ENCODE peak calls at places on chromosome 13, in eight cellular contexts. J is osteocyte, H is ovary, X is activated B cell treated with CpG ODN at 0.5 μM for 24 hours, W is neural crest cell, K is RWPE1, Y is GM13976, G is mammary epithelial cell. C is an unnamed sample.

GRCh38 chr13:97743946-97744345 is 209.5 kb upstream of the IPO5 start:
- DNase-seq in J (no peak), H (no peak), X (no peak), W (no peak), K (no peak), Y (no peak), G (no peak), C (no peak)

GRCh38 chr13:95643471-95643813 is 1.1 kb downstream of the DZIP1 start:
- DNase-seq in J (no peak), H (peak; percentile 9), X (no peak), W (no peak), K (peak; percentile 16), Y (no peak), G (peak; percentile 57), C (no peak)

GRCh38 chr13:54709546-54709945 is 1680.9 kb downstream of the OLFM4 start:
- DNase-seq in J (no peak), H (no peak), X (no peak), W (no peak), K (peak; percentile 22), Y (no peak), G (no peak), C (no peak)

GRCh38 chr13:39527961-39528720 is 74.9 kb downstream of the LHFPL6 start:
- DNase-seq in J (no peak), H (no peak), X (no peak), W (no peak), K (peak; percentile 88), Y (no peak), G (peak; percentile 79), C (no peak)

GRCh38 chr13:98285317-98285716 is 108.2 kb upstream of the RNF113B start:
- DNase-seq in J (no peak), H (no peak), X (no peak), W (no peak), K (no peak), Y (no peak), G (no peak), C (no peak)

GRCh38 chr13:74751739-74752138 is 617.5 kb upstream of the KLF12 start:
- DNase-seq in J (no peak), H (no peak), X (no peak), W (no peak), K (no peak), Y (no peak), G (no peak), C (no peak)

GRCh38 chr13:20801704-20802103 is 27.9 kb upstream of the EEF1AKMT1 start:
- DNase-seq in J (no peak), H (no peak), X (no peak), W (no peak), K (no peak), Y (no peak), G (no peak), C (no peak)

GRCh38 chr13:45658586-45659235 is 43.2 kb upstream of the ERICH6B start:
- DNase-seq in J (no peak), H (no peak), X (no peak), W (no peak), K (peak; percentile 76), Y (no peak), G (peak; percentile 78), C (no peak)

GRCh38 chr13:98405107-98405571 is 171.8 kb downstream of the STK24 start:
- DNase-seq in J (no peak), H (no peak), X (no peak), W (peak; percentile 19), K (no peak), Y (no peak), G (no peak), C (no peak)

GRCh38 chr13:21901772-21902708 is 231.2 kb downstream of the FGF9 start:
- DNase-seq in J (no peak), H (no peak), X (no peak), W (no peak), K (no peak), Y (no peak), G (no peak), C (no peak)

GRCh38 chr13:35711909-35712308 is 235.4 kb upstream of the MAB21L1 start:
- DNase-seq in J (no peak), H (no peak), X (no peak), W (no peak), K (no peak), Y (no peak), G (no peak), C (no peak)

GRCh38 chr13:66578305-66578704 is 651.8 kb downstream of the PCDH9 start:
- DNase-seq in J (no peak), H (no peak), X (no peak), W (no peak), K (no peak), Y (no peak), G (no peak), C (no peak)

GRCh38 chr13:107367258-107367657 is 799.3 kb upstream of the ARGLU1 start:
- DNase-seq in J (no peak), H (no peak), X (no peak), W (no peak), K (no peak), Y (no peak), G (no peak), C (no peak)

GRCh38 chr13:75587679-75588078 is 38.1 kb downstream of the UCHL3 start:
- DNase-seq in J (no peak), H (no peak), X (no peak), W (no peak), K (no peak), Y (no peak), G (peak; percentile 40), C (no peak)

GRCh38 chr13:98984118-98984517 is 6.3 kb upstream of the DOCK9 start:
- DNase-seq in J (no peak), H (no peak), X (no peak), W (no peak), K (no peak), Y (no peak), G (no peak), C (no peak)

GRCh38 chr13:77114271-77114670 is 87.3 kb upstream of the FBXL3 start:
- DNase-seq in J (no peak), H (no peak), X (no peak), W (no peak), K (no peak), Y (no peak), G (no peak), C (no peak)

GRCh38 chr13:110565296-110565695 is 3.8 kb upstream of the RAB20 start:
- DNase-seq in J (no peak), H (no peak), X (no peak), W (no peak), K (no peak), Y (no peak), G (no peak), C (no peak)

GRCh38 chr13:101626925-101627555 is 174.6 kb downstream of the ITGBL1 start:
- DNase-seq in J (no peak), H (no peak), X (no peak), W (no peak), K (no peak), Y (peak; percentile 27), G (no peak), C (no peak)

GRCh38 chr13:74066937-74067336 is 67.3 kb downstream of the KLF12 start:
- DNase-seq in J (no peak), H (no peak), X (no peak), W (no peak), K (no peak), Y (no peak), G (no peak), C (no peak)

GRCh38 chr13:111874981-111875380 is 192.0 kb upstream of the SOX1 start:
- DNase-seq in J (peak; percentile 77), H (no peak), X (no peak), W (no peak), K (no peak), Y (no peak), G (no peak), C (no peak)

GRCh38 chr13:48236528-48237353 is 3.7 kb downstream of the ITM2B start:
- DNase-seq in J (no peak), H (no peak), X (no peak), W (no peak), K (no peak), Y (no peak), G (peak; percentile 27), C (no peak)

GRCh38 chr13:21076265-21076653 is 14.9 kb upstream of the LATS2 start:
- DNase-seq in J (peak; percentile 77), H (no peak), X (no peak), W (no peak), K (no peak), Y (peak; percentile 43), G (no peak), C (no peak)

GRCh38 chr13:75550159-75550567 is 572 bp downstream of the UCHL3 start:
- DNase-seq in J (no peak), H (no peak), X (no peak), W (no peak), K (peak; percentile 84), Y (peak; percentile 44), G (peak; percentile 85), C (no peak)

GRCh38 chr13:38418286-38418685 is 68.6 kb downstream of the UFM1 start:
- DNase-seq in J (no peak), H (no peak), X (no peak), W (no peak), K (no peak), Y (no peak), G (peak; percentile 16), C (no peak)

GRCh38 chr13:43389573-43389972 is 366.2 kb downstream of the DNAJC15 start:
- DNase-seq in J (no peak), H (no peak), X (no peak), W (no peak), K (no peak), Y (no peak), G (no peak), C (no peak)

GRCh38 chr13:45055198-45055901 is 65.0 kb upstream of the GTF2F2 start:
- DNase-seq in J (no peak), H (peak; percentile 48), X (no peak), W (no peak), K (peak; percentile 90), Y (peak; percentile 58), G (peak; percentile 94), C (no peak)

GRCh38 chr13:26495749-26496148 is 61.7 kb upstream of the WASF3 start:
- DNase-seq in J (no peak), H (no peak), X (no peak), W (no peak), K (no peak), Y (no peak), G (no peak), C (no peak)

GRCh38 chr13:85261757-85262346 is 537.4 kb downstream of the SLITRK6 start:
- DNase-seq in J (no peak), H (no peak), X (no peak), W (no peak), K (peak; percentile 22), Y (no peak), G (no peak), C (no peak)
- TF ChIP-seq CTCF in J (peak; percentile 64), H (no peak), X (no peak), W (peak; percentile 66), K (peak; percentile 57), Y (no peak), G (peak; percentile 58), C (no peak)

GRCh38 chr13:113084094-113084942 is 21.3 kb upstream of the F7 start:
- DNase-seq in J (no peak), H (no peak), X (no peak), W (no peak), K (no peak), Y (no peak), G (no peak), C (no peak)
- TF ChIP-seq CTCF in J (no peak), H (no peak), X (no peak), W (peak; percentile 41), K (no peak), Y (no peak), G (no peak), C (no peak)

GRCh38 chr13:31161583-31162150 is at the start of gene HSPH1:
- DNase-seq in J (peak; percentile 99), H (peak; percentile 98), X (peak; percentile 99), W (peak; percentile 89), K (peak; percentile 98), Y (peak; percentile 96), G (peak; percentile 99), C (peak; percentile 94)
- TF ChIP-seq CTCF in J (no peak), H (peak; percentile 37), X (no peak), W (peak; percentile 41), K (peak; percentile 14), Y (no peak), G (peak; percentile 35), C (no peak)

GRCh38 chr13:25085125-25085742 is 10.7 kb upstream of the PABPC3 start:
- DNase-seq in J (no peak), H (no peak), X (no peak), W (peak; percentile 38), K (peak; percentile 36), Y (peak; percentile 63), G (peak; percentile 38), C (no peak)
- TF ChIP-seq CTCF in J (peak; percentile 61), H (no peak), X (no peak), W (peak; percentile 74), K (peak; percentile 55), Y (peak; percentile 62), G (peak; percentile 79), C (no peak)

C was measured in omental fat pad.